ENCODE peak calls at places on chromosomes 16 and 17, in nine cellular contexts. One of them, this sample, is unnamed.

GRCh38 chr16:2196162-2196980 is at the start of gene CASKIN1:
- DNase-seq in stomach: no peak
- DNase-seq in RWPE1: no peak
- DNase-seq in breast epithelium: no peak
- DNase-seq in omental fat pad: no peak
- DNase-seq in mucosa of descending colon: no peak
- DNase-seq in activated B cell treated with CpG ODN at 0.5 μM for 24 hours: no peak
- DNase-seq in progenitor cell of endocrine pancreas: no peak
- DNase-seq in A549: no peak
- DNase-seq in this sample: no peak

GRCh38 chr17:15384142-15384803 is 42.9 kb upstream of the TEKT3 start:
- DNase-seq in omental fat pad: no peak
- DNase-seq in breast epithelium: no peak
- DNase-seq in mucosa of descending colon: peak; percentile 48
- DNase-seq in stomach: no peak
- DNase-seq in activated B cell treated with CpG ODN at 0.5 μM for 24 hours: no peak
- DNase-seq in RWPE1: no peak
- DNase-seq in A549: no peak
- DNase-seq in progenitor cell of endocrine pancreas: no peak
- DNase-seq in this sample: no peak

GRCh38 chr17:55161935-55162555 is 102.7 kb upstream of the HLF start:
- DNase-seq in omental fat pad: no peak
- DNase-seq in progenitor cell of endocrine pancreas: no peak
- DNase-seq in activated B cell treated with CpG ODN at 0.5 μM for 24 hours: no peak
- DNase-seq in breast epithelium: no peak
- DNase-seq in RWPE1: peak; percentile 53
- DNase-seq in A549: peak; percentile 13
- DNase-seq in mucosa of descending colon: no peak
- DNase-seq in stomach: no peak
- DNase-seq in this sample: no peak

GRCh38 chr16:526181-527014 is 1.1 kb upstream of the CAPN15 start:
- DNase-seq in mucosa of descending colon: no peak
- DNase-seq in RWPE1: no peak
- DNase-seq in omental fat pad: no peak
- DNase-seq in progenitor cell of endocrine pancreas: peak; percentile 35
- DNase-seq in A549: no peak
- DNase-seq in stomach: peak; percentile 69
- DNase-seq in activated B cell treated with CpG ODN at 0.5 μM for 24 hours: no peak
- DNase-seq in breast epithelium: no peak
- DNase-seq in this sample: peak; percentile 67

GRCh38 chr16:3992297-3993051 is 112.0 kb upstream of the CREBBP start:
- DNase-seq in stomach: no peak
- DNase-seq in breast epithelium: no peak
- DNase-seq in A549: no peak
- DNase-seq in progenitor cell of endocrine pancreas: no peak
- DNase-seq in omental fat pad: no peak
- DNase-seq in RWPE1: no peak
- DNase-seq in activated B cell treated with CpG ODN at 0.5 μM for 24 hours: no peak
- DNase-seq in mucosa of descending colon: no peak
- DNase-seq in this sample: no peak

GRCh38 chr17:6592193-6592592 is 35.8 kb upstream of the PITPNM3 start:
- DNase-seq in mucosa of descending colon: no peak
- DNase-seq in stomach: no peak
- DNase-seq in progenitor cell of endocrine pancreas: no peak
- DNase-seq in activated B cell treated with CpG ODN at 0.5 μM for 24 hours: no peak
- DNase-seq in omental fat pad: no peak
- DNase-seq in breast epithelium: no peak
- DNase-seq in A549: peak; percentile 75
- DNase-seq in RWPE1: no peak
- DNase-seq in this sample: no peak

GRCh38 chr17:80946449-80946848 is 45.2 kb upstream of the CHMP6 start:
- DNase-seq in progenitor cell of endocrine pancreas: no peak
- DNase-seq in activated B cell treated with CpG ODN at 0.5 μM for 24 hours: no peak
- DNase-seq in stomach: no peak
- DNase-seq in A549: no peak
- DNase-seq in mucosa of descending colon: no peak
- DNase-seq in omental fat pad: no peak
- DNase-seq in breast epithelium: no peak
- DNase-seq in RWPE1: no peak
- DNase-seq in this sample: no peak

GRCh38 chr17:66422181-66422580 is 119.8 kb downstream of the PRKCA start:
- DNase-seq in omental fat pad: no peak
- DNase-seq in stomach: no peak
- DNase-seq in RWPE1: no peak
- DNase-seq in mucosa of descending colon: no peak
- DNase-seq in A549: peak; percentile 51
- DNase-seq in progenitor cell of endocrine pancreas: no peak
- DNase-seq in activated B cell treated with CpG ODN at 0.5 μM for 24 hours: no peak
- DNase-seq in breast epithelium: no peak
- DNase-seq in this sample: no peak

GRCh38 chr17:81582341-81582740 is 30.2 kb upstream of the FAAP100 start:
- DNase-seq in mucosa of descending colon: no peak
- DNase-seq in RWPE1: no peak
- DNase-seq in omental fat pad: no peak
- DNase-seq in stomach: no peak
- DNase-seq in activated B cell treated with CpG ODN at 0.5 μM for 24 hours: no peak
- DNase-seq in A549: no peak
- DNase-seq in progenitor cell of endocrine pancreas: no peak
- DNase-seq in breast epithelium: no peak
- DNase-seq in this sample: no peak

GRCh38 chr17:14123579-14124278 is 54.4 kb downstream of the COX10 start:
- DNase-seq in mucosa of descending colon: no peak
- DNase-seq in A549: no peak
- DNase-seq in breast epithelium: no peak
- DNase-seq in stomach: no peak
- DNase-seq in RWPE1: no peak
- DNase-seq in omental fat pad: no peak
- DNase-seq in progenitor cell of endocrine pancreas: no peak
- DNase-seq in activated B cell treated with CpG ODN at 0.5 μM for 24 hours: no peak
- DNase-seq in this sample: no peak

GRCh38 chr16:3523281-3523680 is 22.5 kb downstream of the CLUAP1 start:
- DNase-seq in mucosa of descending colon: no peak
- DNase-seq in activated B cell treated with CpG ODN at 0.5 μM for 24 hours: no peak
- DNase-seq in A549: no peak
- DNase-seq in progenitor cell of endocrine pancreas: no peak
- DNase-seq in breast epithelium: no peak
- DNase-seq in stomach: no peak
- DNase-seq in omental fat pad: no peak
- DNase-seq in RWPE1: no peak
- DNase-seq in this sample: no peak

GRCh38 chr17:45284176-45285140 is 22.6 kb upstream of the SPATA32 start:
- DNase-seq in stomach: peak; percentile 68
- DNase-seq in activated B cell treated with CpG ODN at 0.5 μM for 24 hours: no peak
- DNase-seq in mucosa of descending colon: no peak
- DNase-seq in RWPE1: peak; percentile 66
- DNase-seq in A549: no peak
- DNase-seq in breast epithelium: no peak
- DNase-seq in progenitor cell of endocrine pancreas: no peak
- DNase-seq in omental fat pad: no peak
- DNase-seq in this sample: no peak

GRCh38 chr17:81282876-81283275 is 12.2 kb downstream of the SLC38A10 start:
- DNase-seq in mucosa of descending colon: no peak
- DNase-seq in breast epithelium: no peak
- DNase-seq in A549: no peak
- DNase-seq in omental fat pad: no peak
- DNase-seq in RWPE1: no peak
- DNase-seq in progenitor cell of endocrine pancreas: no peak
- DNase-seq in activated B cell treated with CpG ODN at 0.5 μM for 24 hours: no peak
- DNase-seq in stomach: no peak
- DNase-seq in this sample: no peak

GRCh38 chr17:82361885-82362633 is 3.0 kb downstream of the TEX19 start:
- DNase-seq in progenitor cell of endocrine pancreas: no peak
- DNase-seq in omental fat pad: no peak
- DNase-seq in A549: no peak
- DNase-seq in activated B cell treated with CpG ODN at 0.5 μM for 24 hours: no peak
- DNase-seq in RWPE1: no peak
- DNase-seq in breast epithelium: no peak
- DNase-seq in mucosa of descending colon: no peak
- DNase-seq in stomach: no peak
- DNase-seq in this sample: no peak

GRCh38 chr17:38875477-38876080 is 5.7 kb downstream of the LASP1 start:
- DNase-seq in activated B cell treated with CpG ODN at 0.5 μM for 24 hours: no peak
- DNase-seq in RWPE1: no peak
- DNase-seq in progenitor cell of endocrine pancreas: no peak
- DNase-seq in mucosa of descending colon: peak; percentile 10
- DNase-seq in breast epithelium: no peak
- DNase-seq in stomach: no peak
- DNase-seq in A549: no peak
- DNase-seq in omental fat pad: no peak
- DNase-seq in this sample: no peak

GRCh38 chr17:65181237-65182061 is 44.3 kb downstream of the RGS9 start:
- DNase-seq in A549: no peak
- DNase-seq in activated B cell treated with CpG ODN at 0.5 μM for 24 hours: no peak
- DNase-seq in stomach: no peak
- DNase-seq in breast epithelium: no peak
- DNase-seq in mucosa of descending colon: no peak
- DNase-seq in omental fat pad: no peak
- DNase-seq in RWPE1: no peak
- DNase-seq in progenitor cell of endocrine pancreas: no peak
- DNase-seq in this sample: no peak

GRCh38 chr16:57781741-57782606 is 20.3 kb downstream of the KIFC3 start:
- DNase-seq in RWPE1: no peak
- DNase-seq in stomach: no peak
- DNase-seq in activated B cell treated with CpG ODN at 0.5 μM for 24 hours: no peak
- DNase-seq in omental fat pad: no peak
- DNase-seq in A549: no peak
- DNase-seq in mucosa of descending colon: peak; percentile 12
- DNase-seq in breast epithelium: no peak
- DNase-seq in progenitor cell of endocrine pancreas: no peak
- DNase-seq in this sample: no peak
- TF ChIP-seq CTCF in RWPE1: no peak
- TF ChIP-seq CTCF in stomach: no peak
- TF ChIP-seq CTCF in activated B cell treated with CpG ODN at 0.5 μM for 24 hours: no peak
- TF ChIP-seq CTCF in omental fat pad: no peak
- TF ChIP-seq CTCF in A549: no peak
- TF ChIP-seq CTCF in mucosa of descending colon: no peak
- TF ChIP-seq CTCF in breast epithelium: no peak
- TF ChIP-seq CTCF in progenitor cell of endocrine pancreas: no peak
- TF ChIP-seq CTCF in this sample: no peak

GRCh38 chr16:88427376-88427775 is 25.7 kb upstream of the ZFPM1 start:
- DNase-seq in RWPE1: no peak
- DNase-seq in stomach: no peak
- DNase-seq in progenitor cell of endocrine pancreas: no peak
- DNase-seq in mucosa of descending colon: no peak
- DNase-seq in activated B cell treated with CpG ODN at 0.5 μM for 24 hours: no peak
- DNase-seq in omental fat pad: no peak
- DNase-seq in A549: no peak
- DNase-seq in breast epithelium: no peak
- DNase-seq in this sample: no peak

GRCh38 chr16:88429387-88430184 is 23.5 kb upstream of the ZFPM1 start:
- DNase-seq in breast epithelium: no peak
- DNase-seq in stomach: no peak
- DNase-seq in progenitor cell of endocrine pancreas: no peak
- DNase-seq in activated B cell treated with CpG ODN at 0.5 μM for 24 hours: no peak
- DNase-seq in omental fat pad: no peak
- DNase-seq in RWPE1: no peak
- DNase-seq in mucosa of descending colon: no peak
- DNase-seq in A549: no peak
- DNase-seq in this sample: no peak

GRCh38 chr16:88430185-88430523 is 22.9 kb upstream of the ZFPM1 start:
- DNase-seq in activated B cell treated with CpG ODN at 0.5 μM for 24 hours: peak; percentile 39
- DNase-seq in RWPE1: no peak
- DNase-seq in progenitor cell of endocrine pancreas: no peak
- DNase-seq in breast epithelium: no peak
- DNase-seq in stomach: no peak
- DNase-seq in mucosa of descending colon: no peak
- DNase-seq in A549: no peak
- DNase-seq in omental fat pad: no peak
- DNase-seq in this sample: no peak

GRCh38 chr16:88428156-88428555 is 24.9 kb upstream of the ZFPM1 start:
- DNase-seq in omental fat pad: no peak
- DNase-seq in mucosa of descending colon: no peak
- DNase-seq in stomach: no peak
- DNase-seq in breast epithelium: no peak
- DNase-seq in RWPE1: no peak
- DNase-seq in progenitor cell of endocrine pancreas: no peak
- DNase-seq in activated B cell treated with CpG ODN at 0.5 μM for 24 hours: no peak
- DNase-seq in A549: no peak
- DNase-seq in this sample: no peak

DNA sequence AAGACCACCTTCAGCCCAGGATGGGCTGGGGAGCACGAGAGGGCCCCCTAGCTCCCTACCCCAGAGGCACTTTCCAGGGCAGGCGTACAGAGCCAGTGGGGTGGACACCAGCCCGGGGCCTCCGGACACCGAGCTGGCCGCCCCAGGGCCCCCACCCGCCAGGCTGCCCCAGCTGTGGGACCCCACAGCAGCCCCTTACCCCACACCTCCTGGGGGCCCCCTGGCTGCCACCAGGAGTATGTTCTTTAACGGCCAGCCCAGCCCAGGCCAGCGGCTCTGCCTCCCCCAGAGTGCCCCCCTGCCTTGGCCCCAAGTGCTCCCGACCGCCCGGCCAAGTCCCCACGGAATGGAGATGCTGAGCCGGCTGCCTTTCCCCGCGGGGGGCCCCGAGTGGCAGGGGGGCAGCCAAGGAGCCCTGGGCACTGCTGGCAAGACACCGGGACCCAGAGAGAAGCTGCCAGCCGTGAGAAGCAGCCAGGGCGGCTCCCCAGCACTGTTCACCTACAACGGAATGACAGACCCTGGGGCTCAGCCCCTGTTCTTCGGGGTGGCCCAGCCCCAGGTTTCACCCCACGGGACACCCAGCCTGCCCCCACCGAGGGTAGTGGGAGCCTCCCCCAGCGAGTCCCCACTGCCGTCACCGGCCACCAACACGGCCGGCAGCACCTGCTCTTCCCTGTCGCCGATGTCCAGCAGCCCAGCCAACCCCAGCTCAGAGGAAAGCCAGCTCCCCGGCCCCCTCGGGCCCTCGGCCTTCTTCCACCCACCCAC is 24.3 kb upstream of the ZFPM1 start:
- DNase-seq in progenitor cell of endocrine pancreas: no peak
- DNase-seq in omental fat pad: no peak
- DNase-seq in breast epithelium: no peak
- DNase-seq in mucosa of descending colon: no peak
- DNase-seq in RWPE1: no peak
- DNase-seq in stomach: no peak
- DNase-seq in activated B cell treated with CpG ODN at 0.5 μM for 24 hours: no peak
- DNase-seq in A549: no peak
- DNase-seq in this sample: no peak
- TF ChIP-seq CTCF in progenitor cell of endocrine pancreas: no peak
- TF ChIP-seq CTCF in omental fat pad: no peak
- TF ChIP-seq CTCF in breast epithelium: no peak
- TF ChIP-seq CTCF in mucosa of descending colon: no peak
- TF ChIP-seq CTCF in RWPE1: no peak
- TF ChIP-seq CTCF in stomach: no peak
- TF ChIP-seq CTCF in activated B cell treated with CpG ODN at 0.5 μM for 24 hours: no peak
- TF ChIP-seq CTCF in A549: no peak
- TF ChIP-seq CTCF in this sample: peak; percentile 18

GRCh38 chr17:41654134-41654907 is 29.9 kb upstream of the KRT17 start:
- DNase-seq in omental fat pad: no peak
- DNase-seq in mucosa of descending colon: peak; percentile 96
- DNase-seq in stomach: peak; percentile 94
- DNase-seq in RWPE1: peak; percentile 94
- DNase-seq in progenitor cell of endocrine pancreas: peak; percentile 24
- DNase-seq in breast epithelium: peak; percentile 88
- DNase-seq in activated B cell treated with CpG ODN at 0.5 μM for 24 hours: no peak
- DNase-seq in A549: peak; percentile 38
- DNase-seq in this sample: peak; percentile 61
- TF ChIP-seq CTCF in omental fat pad: no peak
- TF ChIP-seq CTCF in mucosa of descending colon: no peak
- TF ChIP-seq CTCF in stomach: no peak
- TF ChIP-seq CTCF in RWPE1: no peak
- TF ChIP-seq CTCF in progenitor cell of endocrine pancreas: no peak
- TF ChIP-seq CTCF in breast epithelium: no peak
- TF ChIP-seq CTCF in activated B cell treated with CpG ODN at 0.5 μM for 24 hours: no peak
- TF ChIP-seq CTCF in A549: no peak
- TF ChIP-seq CTCF in this sample: no peak

GRCh38 chr17:32112416-32112815 is 29.9 kb upstream of the RHOT1 start:
- DNase-seq in mucosa of descending colon: no peak
- DNase-seq in omental fat pad: no peak
- DNase-seq in stomach: no peak
- DNase-seq in breast epithelium: no peak
- DNase-seq in progenitor cell of endocrine pancreas: no peak
- DNase-seq in A549: no peak
- DNase-seq in activated B cell treated with CpG ODN at 0.5 μM for 24 hours: no peak
- DNase-seq in RWPE1: no peak
- DNase-seq in this sample: no peak
- TF ChIP-seq CTCF in mucosa of descending colon: no peak
- TF ChIP-seq CTCF in omental fat pad: no peak
- TF ChIP-seq CTCF in stomach: no peak
- TF ChIP-seq CTCF in breast epithelium: no peak
- TF ChIP-seq CTCF in progenitor cell of endocrine pancreas: no peak
- TF ChIP-seq CTCF in A549: no peak
- TF ChIP-seq CTCF in activated B cell treated with CpG ODN at 0.5 μM for 24 hours: no peak
- TF ChIP-seq CTCF in RWPE1: no peak
- TF ChIP-seq CTCF in this sample: no peak

This sample was measured in mesothelial cell of epicardium.